ENCODE peak calls at places on chromosomes 6 and 20, in eight cellular contexts. T is left ventricle myocardium superior; Q is T-helper 2 cell; L is AG08396; V is EH; Y is stimulated activated CD8-positive, alpha-beta memory T cell treated with anti-CD3 and anti-CD28 coated beads, Interleukin-15, amount 100 ng/mL, for 24 hours; I is B cell; W is GM10248. R is an unnamed sample.

GRCh38 chr6:124960757-124961467 is 1.3 kb upstream of the RNF217 start:
- DNase-seq in T (no peak), Q (no peak), L (no peak), V (peak; percentile 60), Y (no peak), I (no peak), W (no peak), R (peak; percentile 15)

GRCh38 chr6:17494919-17495318 is 101.5 kb downstream of the CAP2 start:
- DNase-seq in T (no peak), Q (no peak), L (no peak), V (no peak), Y (no peak), I (no peak), W (no peak), R (no peak)

GRCh38 chr6:134217110-134217509 is 100.8 kb downstream of the SGK1 start:
- DNase-seq in T (no peak), Q (no peak), L (peak; percentile 55), V (peak; percentile 86), Y (no peak), I (no peak), W (no peak), R (peak; percentile 72)

GRCh38 chr6:1639430-1639829 is 29.7 kb downstream of the FOXC1 start:
- DNase-seq in T (no peak), Q (no peak), L (no peak), V (no peak), Y (no peak), I (no peak), W (no peak), R (no peak)

GRCh38 chr6:13457577-13457976 is 29.8 kb downstream of the GFOD1 start:
- DNase-seq in T (peak; percentile 61), Q (no peak), L (no peak), V (no peak), Y (no peak), I (no peak), W (no peak), R (no peak)

GRCh38 chr20:31712564-31713311 is 9.9 kb downstream of the BCL2L1 start:
- DNase-seq in T (peak; percentile 83), Q (no peak), L (peak; percentile 71), V (peak; percentile 89), Y (no peak), I (no peak), W (no peak), R (peak; percentile 46)

GRCh38 chr20:17806739-17807441 is 107.1 kb downstream of the BANF2 start:
- DNase-seq in T (peak; percentile 87), Q (no peak), L (peak; percentile 68), V (peak; percentile 78), Y (no peak), I (no peak), W (no peak), R (peak; percentile 74)

GRCh38 chr6:133631421-133631820 is 257.5 kb upstream of the TCF21 start:
- DNase-seq in T (no peak), Q (no peak), L (peak; percentile 68), V (peak; percentile 67), Y (no peak), I (no peak), W (no peak), R (peak; percentile 25)

GRCh38 chr6:91653954-91654843 is 1067.3 kb upstream of the MAP3K7 start:
- DNase-seq in T (no peak), Q (no peak), L (no peak), V (no peak), Y (no peak), I (no peak), W (no peak), R (no peak)

GRCh38 chr20:41361757-41362747 is 4.6 kb downstream of the EMILIN3 start:
- DNase-seq in T (peak; percentile 70), Q (no peak), L (no peak), V (no peak), Y (no peak), I (no peak), W (no peak), R (no peak)

GRCh38 chr6:138987299-138987642 is 782 bp downstream of the REPS1 start:
- DNase-seq in T (peak; percentile 61), Q (no peak), L (no peak), V (no peak), Y (no peak), I (no peak), W (no peak), R (no peak)

GRCh38 chr6:155505560-155505959 is 49.9 kb upstream of the NOX3 start:
- DNase-seq in T (no peak), Q (no peak), L (no peak), V (peak; percentile 76), Y (no peak), I (no peak), W (no peak), R (no peak)

GRCh38 chr6:141415896-141416295 is 716.8 kb upstream of the GJE1 start:
- DNase-seq in T (no peak), Q (no peak), L (no peak), V (peak; percentile 19), Y (no peak), I (no peak), W (no peak), R (no peak)

GRCh38 chr6:145139451-145139850 is 595.9 kb downstream of the EPM2A start:
- DNase-seq in T (no peak), Q (no peak), L (peak; percentile 9), V (peak; percentile 9), Y (no peak), I (no peak), W (no peak), R (no peak)

GRCh38 chr6:55445648-55446204 is 118.5 kb downstream of the GFRAL start:
- DNase-seq in T (no peak), Q (no peak), L (peak; percentile 7), V (peak; percentile 20), Y (no peak), I (no peak), W (peak; percentile 4), R (peak; percentile 1)

GRCh38 chr6:31128093-31128676 is 7.9 kb upstream of the CDSN start:
- DNase-seq in T (peak; percentile 68), Q (peak; percentile 72), L (peak; percentile 59), V (peak; percentile 53), Y (peak; percentile 40), I (peak; percentile 68), W (peak; percentile 81), R (peak; percentile 55)

GRCh38 chr6:18550119-18550518 is 163.0 kb downstream of the RNF144B start:
- DNase-seq in T (no peak), Q (no peak), L (no peak), V (no peak), Y (no peak), I (no peak), W (no peak), R (no peak)

GRCh38 chr6:19613678-19614077 is 223.5 kb upstream of the ID4 start:
- DNase-seq in T (no peak), Q (no peak), L (no peak), V (no peak), Y (no peak), I (no peak), W (no peak), R (no peak)

GRCh38 chr6:32166411-32167061 is 2.1 kb downstream of the EGFL8 start:
- DNase-seq in T (no peak), Q (no peak), L (no peak), V (no peak), Y (no peak), I (no peak), W (no peak), R (no peak)

GRCh38 chr6:16352258-16352635 is 113.9 kb downstream of the GMPR start:
- DNase-seq in T (no peak), Q (no peak), L (peak; percentile 73), V (peak; percentile 86), Y (no peak), I (no peak), W (no peak), R (peak; percentile 70)

GRCh38 chr6:167207527-167207926 is 49.7 kb upstream of the GPR31 start:
- DNase-seq in T (no peak), Q (no peak), L (no peak), V (no peak), Y (no peak), I (no peak), W (no peak), R (no peak)

GRCh38 chr6:150987855-150988484 is 122.5 kb downstream of the MTHFD1L start:
- DNase-seq in T (no peak), Q (no peak), L (no peak), V (no peak), Y (no peak), I (no peak), W (no peak), R (no peak)

GRCh38 chr6:82979657-82980056 is 86.0 kb downstream of the UBE3D start:
- DNase-seq in T (no peak), Q (no peak), L (no peak), V (no peak), Y (no peak), I (no peak), W (no peak), R (no peak)

GRCh38 chr6:67606905-67607828 is 1027.9 kb upstream of the ADGRB3 start:
- DNase-seq in T (no peak), Q (no peak), L (no peak), V (no peak), Y (no peak), I (no peak), W (no peak), R (no peak)

GRCh38 chr20:39850236-39850635 is 838.8 kb downstream of the MAFB start:
- DNase-seq in T (no peak), Q (no peak), L (no peak), V (peak; percentile 35), Y (no peak), I (no peak), W (no peak), R (no peak)

GRCh38 chr20:50122763-50123162 is 9.8 kb upstream of the UBE2V1 start:
- DNase-seq in T (no peak), Q (no peak), L (no peak), V (no peak), Y (no peak), I (no peak), W (no peak), R (no peak)

R was measured in hepatic stellate cell.